ENCODE peak calls at places on chromosomes 2 and 18, in seven cellular contexts. U is osteocyte; Y is stimulated activated CD4-positive, alpha-beta T cell treated with anti-CD3 and anti-CD28 coated beads, Interleukin-12 subunit alpha, Interleukin-12 subunit beta, amount 100 ng/mL, for 4 hours; L is epithelial cell of esophagus; T is NCI-H1092; J is aorta; I is AG20443. Q is an unnamed sample.

GRCh38 chr2:135839713-135840112 is 2.7 kb upstream of the LCT start:
- DNase-seq in T (no peak), L (no peak), Y (no peak), J (no peak), I (peak), U (peak), Q (no peak)

GRCh38 chr2:43051316-43051715 is 175.1 kb downstream of the ZFP36L2 start:
- DNase-seq in L (peak), J (peak), U (no peak), Y (peak), T (no peak), I (peak), Q (no peak)

GRCh38 chr18:48743046-48743445 is 204.2 kb downstream of the CTIF start:
- DNase-seq in U (no peak), Y (no peak), I (peak), J (peak), T (no peak), L (peak), Q (no peak)

GRCh38 chr2:213451542-213452256 is 167.4 kb downstream of the SPAG16 start:
- DNase-seq in U (no peak), J (no peak), T (no peak), I (no peak), Y (no peak), L (peak), Q (no peak)

GRCh38 chr18:13137939-13138821 is 80.4 kb upstream of the LDLRAD4 start:
- DNase-seq in U (no peak), Y (peak), L (no peak), T (no peak), J (no peak), I (no peak), Q (no peak)

GRCh38 chr2:74715880-74716279 is 61.8 kb downstream of the SEMA4F start:
- DNase-seq in Y (no peak), I (no peak), U (no peak), L (no peak), T (no peak), J (no peak), Q (no peak)

GRCh38 chr2:168583064-168583709 is 127.1 kb downstream of the CERS6 start:
- DNase-seq in I (peak), U (no peak), T (no peak), Y (no peak), J (no peak), L (no peak), Q (no peak)

GRCh38 chr18:12838178-12838634 is 45.8 kb downstream of the PTPN2 start:
- DNase-seq in U (no peak), Y (no peak), L (peak), J (no peak), I (peak), T (no peak), Q (no peak)

GRCh38 chr2:150856596-150857281 is 369.3 kb upstream of the RND3 start:
- DNase-seq in I (no peak), J (no peak), Y (no peak), U (no peak), L (peak), T (no peak), Q (no peak)

GRCh38 chr2:233221378-233222063 is 30.0 kb upstream of the ATG16L1 start:
- DNase-seq in U (no peak), T (no peak), J (no peak), I (no peak), Y (no peak), L (no peak), Q (no peak)

GRCh38 chr2:223735035-223735640 is 102.2 kb downstream of the AP1S3 start:
- DNase-seq in Y (no peak), T (no peak), U (no peak), I (no peak), L (peak), J (no peak), Q (no peak)

GRCh38 chr2:232292395-232293154 is 86.0 kb upstream of the ALPP start:
- DNase-seq in Y (peak), T (no peak), I (peak), L (peak), J (no peak), U (no peak), Q (peak)

GRCh38 chr2:25377822-25378421 is 36.2 kb upstream of the DNMT3A start:
- DNase-seq in U (no peak), I (no peak), T (no peak), L (no peak), J (peak), Y (no peak), Q (no peak)

GRCh38 chr2:160432633-160433032 is 61.0 kb downstream of the RBMS1 start:
- DNase-seq in Y (no peak), T (no peak), L (peak), J (no peak), I (peak), U (no peak), Q (no peak)

GRCh38 chr2:51681854-51682253 is 649.9 kb upstream of the NRXN1 start:
- DNase-seq in T (no peak), J (no peak), U (no peak), Y (no peak), I (no peak), L (no peak), Q (no peak)

GRCh38 chr18:10298346-10298745 is 156.1 kb upstream of the APCDD1 start:
- DNase-seq in L (no peak), J (no peak), T (no peak), Y (no peak), I (no peak), U (no peak), Q (no peak)

GRCh38 chr18:2223859-2224258 is 347.4 kb downstream of the METTL4 start:
- DNase-seq in J (no peak), U (no peak), T (no peak), I (no peak), L (peak), Y (no peak), Q (no peak)

GRCh38 chr2:216603010-216603883 is 30.0 kb upstream of the IGFBP2 start:
- DNase-seq in U (no peak), I (no peak), J (no peak), T (no peak), Y (no peak), L (peak), Q (no peak)

GRCh38 chr18:46416706-46417638 is 240.0 kb downstream of the LOXHD1 start:
- DNase-seq in L (no peak), J (peak), Y (no peak), T (no peak), U (no peak), I (no peak), Q (no peak)

GRCh38 chr18:49013961-49014604 is 63.3 kb upstream of the SMAD7 start:
- DNase-seq in U (peak), J (peak), T (no peak), I (no peak), Y (no peak), L (no peak), Q (no peak)

GRCh38 chr2:86336350-86337234 is 834 bp downstream of the REEP1 start:
- DNase-seq in Y (no peak), U (peak), L (no peak), I (no peak), J (no peak), T (no peak), Q (no peak)